ENCODE peak calls at places on chromosomes 5 and 9, in seven cellular contexts. I is neural crest cell; W is CD8-positive, alpha-beta memory T cell; L is NCI-H82; P is psoas muscle; B is activated T-helper 1 cell treated with anti-CD3 and anti-CD28 coated beads, Interleukin-2, amount 50 U/mL, for 16 hours; V is NB4. Z is an unnamed sample.

GRCh38 chr5:137054335-137054734 is 444.8 kb downstream of the SPOCK1 start:
- DNase-seq in I (no peak), W (no peak), L (no peak), P (no peak), B (no peak), V (no peak), Z (no peak)

GRCh38 chr9:113593682-113594281 is 130.3 kb downstream of the RGS3 start:
- DNase-seq in I (peak; percentile 81), W (no peak), L (peak; percentile 99), P (peak; percentile 95), B (no peak), V (peak; percentile 89), Z (peak; percentile 66)

GRCh38 chr5:88045931-88046461 is 222.6 kb downstream of the TMEM161B start:
- DNase-seq in I (no peak), W (no peak), L (no peak), P (no peak), B (no peak), V (no peak), Z (no peak)

GRCh38 chr5:134111741-134112647 is 2.5 kb upstream of the TCF7 start:
- DNase-seq in I (no peak), W (no peak), L (no peak), P (no peak), B (no peak), V (no peak), Z (no peak)

GRCh38 chr5:179837076-179838011 is 16.6 kb downstream of the SQSTM1 start:
- DNase-seq in I (no peak), W (no peak), L (no peak), P (no peak), B (no peak), V (no peak), Z (no peak)

GRCh38 chr5:176887252-176887849 is 11.8 kb downstream of the HK3 start:
- DNase-seq in I (no peak), W (no peak), L (no peak), P (no peak), B (no peak), V (no peak), Z (no peak)

GRCh38 chr5:131186561-131187256 is 16.0 kb downstream of the LYRM7 start:
- DNase-seq in I (no peak), W (no peak), L (no peak), P (no peak), B (no peak), V (no peak), Z (no peak)

GRCh38 chr9:38085308-38085707 is 16.3 kb upstream of the SHB start:
- DNase-seq in I (no peak), W (no peak), L (no peak), P (no peak), B (no peak), V (no peak), Z (no peak)

GRCh38 chr5:129306725-129307124 is 153.4 kb upstream of the ADAMTS19 start:
- DNase-seq in I (no peak), W (no peak), L (peak; percentile 18), P (no peak), B (no peak), V (no peak), Z (no peak)

GRCh38 chr5:93715776-93716175 is 25.6 kb downstream of the POU5F2 start:
- DNase-seq in I (no peak), W (no peak), L (no peak), P (no peak), B (no peak), V (no peak), Z (no peak)

GRCh38 chr9:103731541-103731940 is 362.6 kb upstream of the SMC2 start:
- DNase-seq in I (no peak), W (no peak), L (no peak), P (no peak), B (no peak), V (no peak), Z (no peak)

GRCh38 chr5:80916661-80917060 is 43.5 kb upstream of the RASGRF2 start:
- DNase-seq in I (no peak), W (no peak), L (no peak), P (no peak), B (no peak), V (no peak), Z (no peak)

GRCh38 chr5:111551569-111552275 is 39.4 kb upstream of the STARD4 start:
- DNase-seq in I (no peak), W (no peak), L (no peak), P (no peak), B (no peak), V (no peak), Z (no peak)

GRCh38 chr5:157362982-157363381 is 97.0 kb upstream of the NIPAL4 start:
- DNase-seq in I (no peak), W (no peak), L (no peak), P (no peak), B (no peak), V (no peak), Z (no peak)

GRCh38 chr5:132669455-132669820 is 4.4 kb upstream of the IL4 start:
- DNase-seq in I (no peak), W (no peak), L (no peak), P (no peak), B (no peak), V (no peak), Z (no peak)

Z was measured in GM12891.